ENCODE peak calls at places on chromosomes 6 and 20, in five cellular contexts. One of them, this sample, is unnamed.
A peak's percentile ranks its signal among the peaks of the same experiment; 100 is the strongest.

GRCh38 chr6:160454303-160454702 is 106.1 kb downstream of the SLC22A3 start:
- DNase-seq in fibroblast of lung: no peak
- DNase-seq in adrenal gland: no peak
- DNase-seq in BE2C: no peak
- DNase-seq in heart left ventricle: no peak
- DNase-seq in this sample: no peak

GRCh38 chr20:19565721-19566120 is 192.3 kb upstream of the RIN2 start:
- DNase-seq in fibroblast of lung: no peak
- DNase-seq in adrenal gland: no peak
- DNase-seq in BE2C: no peak
- DNase-seq in heart left ventricle: no peak
- DNase-seq in this sample: no peak

GRCh38 chr20:34708621-34709043 is 4.5 kb downstream of the TP53INP2 start:
- DNase-seq in fibroblast of lung: peak; percentile 12
- DNase-seq in adrenal gland: peak; percentile 49
- DNase-seq in BE2C: peak; percentile 72
- DNase-seq in heart left ventricle: peak; percentile 75
- DNase-seq in this sample: peak; percentile 69

GRCh38 chr6:35665573-35665972 is 23.1 kb downstream of the FKBP5 start:
- DNase-seq in fibroblast of lung: no peak
- DNase-seq in adrenal gland: no peak
- DNase-seq in BE2C: no peak
- DNase-seq in heart left ventricle: no peak
- DNase-seq in this sample: no peak

GRCh38 chr6:143762126-143762525 is 81.0 kb upstream of the LTV1 start:
- DNase-seq in fibroblast of lung: no peak
- DNase-seq in adrenal gland: no peak
- DNase-seq in BE2C: no peak
- DNase-seq in heart left ventricle: no peak
- DNase-seq in this sample: no peak

GRCh38 chr6:26031151-26031594 is 56.1 kb upstream of the HFE start:
- DNase-seq in fibroblast of lung: peak; percentile 19
- DNase-seq in adrenal gland: no peak
- DNase-seq in BE2C: no peak
- DNase-seq in heart left ventricle: no peak
- DNase-seq in this sample: no peak

GRCh38 chr6:28742668-28743270 is 181.0 kb downstream of the TRIM27 start:
- DNase-seq in fibroblast of lung: peak; percentile 58
- DNase-seq in adrenal gland: no peak
- DNase-seq in BE2C: peak; percentile 59
- DNase-seq in heart left ventricle: no peak
- DNase-seq in this sample: no peak

GRCh38 chr20:13650474-13650873 is 11.7 kb upstream of the TASP1 start:
- DNase-seq in fibroblast of lung: no peak
- DNase-seq in adrenal gland: no peak
- DNase-seq in BE2C: no peak
- DNase-seq in heart left ventricle: no peak
- DNase-seq in this sample: no peak

GRCh38 chr20:36273414-36274247 is 32.5 kb upstream of the DLGAP4 start:
- DNase-seq in fibroblast of lung: peak; percentile 4
- DNase-seq in adrenal gland: no peak
- DNase-seq in BE2C: no peak
- DNase-seq in heart left ventricle: no peak
- DNase-seq in this sample: no peak

GRCh38 chr6:130969807-130970491 is 93.1 kb downstream of the EPB41L2 start:
- DNase-seq in fibroblast of lung: no peak
- DNase-seq in adrenal gland: peak; percentile 36
- DNase-seq in BE2C: no peak
- DNase-seq in heart left ventricle: no peak
- DNase-seq in this sample: no peak

GRCh38 chr6:43436577-43437282 is 9.4 kb downstream of the ABCC10 start:
- DNase-seq in fibroblast of lung: peak; percentile 70
- DNase-seq in adrenal gland: peak; percentile 33
- DNase-seq in BE2C: no peak
- DNase-seq in heart left ventricle: no peak
- DNase-seq in this sample: no peak

GRCh38 chr20:25570148-25570530 is 15.2 kb downstream of the NINL start:
- DNase-seq in fibroblast of lung: no peak
- DNase-seq in adrenal gland: no peak
- DNase-seq in BE2C: no peak
- DNase-seq in heart left ventricle: no peak
- DNase-seq in this sample: no peak

GRCh38 chr6:29629571-29629970 is 3.4 kb downstream of the GABBR1 start:
- DNase-seq in fibroblast of lung: no peak
- DNase-seq in adrenal gland: no peak
- DNase-seq in BE2C: no peak
- DNase-seq in heart left ventricle: no peak
- DNase-seq in this sample: no peak

GRCh38 chr20:9177278-9177677 is 108.4 kb downstream of the PLCB4 start:
- DNase-seq in fibroblast of lung: no peak
- DNase-seq in adrenal gland: no peak
- DNase-seq in BE2C: no peak
- DNase-seq in heart left ventricle: no peak
- DNase-seq in this sample: no peak

GRCh38 chr6:42010185-42010872 is 40.0 kb upstream of the TAF8 start:
- DNase-seq in fibroblast of lung: no peak
- DNase-seq in adrenal gland: no peak
- DNase-seq in BE2C: no peak
- DNase-seq in heart left ventricle: no peak
- DNase-seq in this sample: no peak

GRCh38 chr6:102381203-102381602 is 987.7 kb downstream of the GRIK2 start:
- DNase-seq in fibroblast of lung: no peak
- DNase-seq in adrenal gland: no peak
- DNase-seq in BE2C: no peak
- DNase-seq in heart left ventricle: no peak
- DNase-seq in this sample: no peak

GRCh38 chr6:170149681-170150589 is 140.9 kb downstream of the DLL1 start:
- DNase-seq in fibroblast of lung: no peak
- DNase-seq in adrenal gland: no peak
- DNase-seq in BE2C: peak; percentile 3
- DNase-seq in heart left ventricle: no peak
- DNase-seq in this sample: peak; percentile 58

GRCh38 chr6:87276624-87277023 is 45.8 kb upstream of the SMIM8 start:
- DNase-seq in fibroblast of lung: no peak
- DNase-seq in adrenal gland: no peak
- DNase-seq in BE2C: no peak
- DNase-seq in heart left ventricle: no peak
- DNase-seq in this sample: no peak

GRCh38 chr20:11098888-11099287 is 425.1 kb upstream of the JAG1 start:
- DNase-seq in fibroblast of lung: no peak
- DNase-seq in adrenal gland: no peak
- DNase-seq in BE2C: no peak
- DNase-seq in heart left ventricle: no peak
- DNase-seq in this sample: no peak

GRCh38 chr6:125546827-125547226 is 202.6 kb upstream of the HEY2 start:
- DNase-seq in fibroblast of lung: no peak
- DNase-seq in adrenal gland: no peak
- DNase-seq in BE2C: no peak
- DNase-seq in heart left ventricle: no peak
- DNase-seq in this sample: no peak

GRCh38 chr6:132153221-132153896 is 202.2 kb upstream of the CCN2 start:
- DNase-seq in fibroblast of lung: peak; percentile 95
- DNase-seq in adrenal gland: no peak
- DNase-seq in BE2C: no peak
- DNase-seq in heart left ventricle: no peak
- DNase-seq in this sample: no peak

GRCh38 chr20:52105045-52105572 is 86.5 kb downstream of the ZFP64 start:
- DNase-seq in fibroblast of lung: peak; percentile 54
- DNase-seq in adrenal gland: peak; percentile 19
- DNase-seq in BE2C: peak; percentile 63
- DNase-seq in heart left ventricle: no peak
- DNase-seq in this sample: peak; percentile 83

DNA sequence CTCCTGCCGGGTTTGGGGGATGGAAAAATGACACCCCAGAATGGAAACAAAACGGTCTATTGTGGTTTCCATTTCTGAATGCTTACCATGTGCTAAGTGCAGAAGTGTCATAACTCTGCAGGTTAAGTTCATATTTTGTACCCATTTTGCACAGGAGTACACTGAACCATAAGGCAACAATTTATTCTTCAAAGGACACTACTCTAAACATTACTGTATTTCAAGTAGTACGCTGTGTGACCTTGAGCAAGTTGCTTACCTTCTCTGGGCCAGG is 9.8 kb upstream of the ID1 start:
- DNase-seq in fibroblast of lung: no peak
- DNase-seq in adrenal gland: no peak
- DNase-seq in BE2C: no peak
- DNase-seq in heart left ventricle: no peak
- DNase-seq in this sample: no peak
- H3K4me1 ChIP-seq in fibroblast of lung: peaks cover 27% of the 10 kb centered on the region
- H3K4me1 ChIP-seq in adrenal gland: peaks cover 8% of the 10 kb centered on the region
- H3K4me1 ChIP-seq in BE2C: peaks cover 11% of the 10 kb centered on the region
- H3K4me1 ChIP-seq in heart left ventricle: peaks cover 32% of the 10 kb centered on the region
- H3K4me1 ChIP-seq in this sample: peaks cover 35% of the 10 kb centered on the region

DNA sequence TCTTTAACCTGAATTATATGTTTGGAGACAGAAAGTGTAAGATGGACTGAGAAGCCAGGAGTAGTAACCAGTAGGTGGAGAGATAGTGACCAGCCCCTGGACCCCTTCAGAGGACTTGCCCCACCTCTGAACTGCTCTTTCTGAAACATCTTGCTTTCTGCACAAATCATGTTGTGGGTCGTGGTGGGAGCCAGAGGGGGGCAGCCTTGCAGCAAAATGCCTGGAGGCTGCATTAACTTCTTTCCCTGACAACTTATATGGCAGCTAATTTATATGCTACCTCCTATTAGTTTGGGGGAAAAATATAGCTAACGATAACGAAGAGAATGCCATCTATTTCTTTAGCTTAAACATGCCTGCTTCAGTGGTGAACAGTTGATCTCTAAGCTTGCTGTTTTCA is 859.8 kb downstream of the MAFB start:
- DNase-seq in fibroblast of lung: peak; percentile 40
- DNase-seq in adrenal gland: no peak
- DNase-seq in BE2C: no peak
- DNase-seq in heart left ventricle: no peak
- DNase-seq in this sample: no peak
- H3K4me3 ChIP-seq in fibroblast of lung: no peak overlapping the region
- H3K4me3 ChIP-seq in adrenal gland: no peak overlapping the region
- H3K4me3 ChIP-seq in BE2C: no peak overlapping the region
- H3K4me3 ChIP-seq in heart left ventricle: no peak overlapping the region
- H3K4me3 ChIP-seq in this sample: no peak overlapping the region

GRCh38 chr20:50191566-50192363 is 1.1 kb downstream of the CEBPB start:
- DNase-seq in fibroblast of lung: peak; percentile 60
- DNase-seq in adrenal gland: peak; percentile 69
- DNase-seq in BE2C: peak; percentile 77
- DNase-seq in heart left ventricle: peak; percentile 80
- DNase-seq in this sample: peak; percentile 94
- TF ChIP-seq CTCF in fibroblast of lung: no peak
- TF ChIP-seq CTCF in adrenal gland: peak; percentile 19
- TF ChIP-seq CTCF in BE2C: peak; percentile 30
- TF ChIP-seq CTCF in heart left ventricle: peak; percentile 45
- TF ChIP-seq CTCF in this sample: peak; percentile 66

DNA sequence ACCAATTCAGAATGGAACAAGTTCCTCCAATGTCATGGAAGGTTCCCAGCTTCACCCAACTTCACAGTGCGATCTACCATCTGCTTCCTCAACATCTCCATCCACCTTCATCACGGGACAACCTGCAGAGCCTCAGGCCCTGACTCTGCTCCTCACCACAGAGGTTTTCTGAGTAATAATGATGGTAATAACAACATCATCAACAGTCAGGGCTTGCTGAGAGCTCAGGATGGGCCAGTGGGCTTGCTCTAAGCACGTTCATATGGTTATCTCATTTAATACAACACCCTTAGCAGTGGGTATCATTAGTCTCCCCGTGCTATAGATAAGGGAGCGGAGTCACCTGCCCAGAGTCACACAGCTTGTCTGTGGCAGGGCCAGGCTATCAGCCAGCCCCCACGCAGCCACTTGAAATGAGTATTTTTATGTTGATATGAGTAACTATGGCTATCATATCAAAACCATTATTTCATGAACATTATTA is 38.6 kb downstream of the PREX1 start:
- DNase-seq in fibroblast of lung: no peak
- DNase-seq in adrenal gland: no peak
- DNase-seq in BE2C: no peak
- DNase-seq in heart left ventricle: no peak
- DNase-seq in this sample: no peak
- H3K4me1 ChIP-seq in fibroblast of lung: peaks cover 2% of the 10 kb centered on the region
- H3K4me1 ChIP-seq in adrenal gland: peaks cover 29% of the 10 kb centered on the region
- H3K4me1 ChIP-seq in BE2C: no peaks in the 10 kb centered on the region
- H3K4me1 ChIP-seq in heart left ventricle: peaks cover 26% of the 10 kb centered on the region
- H3K4me1 ChIP-seq in this sample: peaks cover 36% of the 10 kb centered on the region

GRCh38 chr20:4295226-4295625 is 279.9 kb upstream of the RNF24 start:
- DNase-seq in fibroblast of lung: no peak
- DNase-seq in adrenal gland: no peak
- DNase-seq in BE2C: no peak
- DNase-seq in heart left ventricle: no peak
- DNase-seq in this sample: no peak

GRCh38 chr20:4300401-4300800 is 285.0 kb upstream of the RNF24 start:
- DNase-seq in fibroblast of lung: no peak
- DNase-seq in adrenal gland: no peak
- DNase-seq in BE2C: no peak
- DNase-seq in heart left ventricle: no peak
- DNase-seq in this sample: no peak

GRCh38 chr20:4299773-4300172 is 284.4 kb upstream of the RNF24 start:
- DNase-seq in fibroblast of lung: no peak
- DNase-seq in adrenal gland: no peak
- DNase-seq in BE2C: no peak
- DNase-seq in heart left ventricle: no peak
- DNase-seq in this sample: no peak

GRCh38 chr20:4299250-4299649 is 283.9 kb upstream of the RNF24 start:
- DNase-seq in fibroblast of lung: no peak
- DNase-seq in adrenal gland: no peak
- DNase-seq in BE2C: no peak
- DNase-seq in heart left ventricle: no peak
- DNase-seq in this sample: no peak

GRCh38 chr20:4297141-4297826 is 281.9 kb upstream of the RNF24 start:
- DNase-seq in fibroblast of lung: peak; percentile 32
- DNase-seq in adrenal gland: no peak
- DNase-seq in BE2C: no peak
- DNase-seq in heart left ventricle: no peak
- DNase-seq in this sample: peak; percentile 22
- H3K4me3 ChIP-seq in fibroblast of lung: no peak overlapping the region
- H3K4me3 ChIP-seq in adrenal gland: no peak overlapping the region
- H3K4me3 ChIP-seq in BE2C: no peak overlapping the region
- H3K4me3 ChIP-seq in heart left ventricle: no peak overlapping the region
- H3K4me3 ChIP-seq in this sample: no peak overlapping the region

GRCh38 chr6:10719386-10720228 is 3.3 kb upstream of the TMEM14C start:
- DNase-seq in fibroblast of lung: no peak
- DNase-seq in adrenal gland: peak; percentile 27
- DNase-seq in BE2C: peak; percentile 15
- DNase-seq in heart left ventricle: peak; percentile 66
- DNase-seq in this sample: no peak
- TF ChIP-seq CTCF in fibroblast of lung: no peak
- TF ChIP-seq CTCF in adrenal gland: no peak
- TF ChIP-seq CTCF in BE2C: no peak
- TF ChIP-seq CTCF in heart left ventricle: no peak
- TF ChIP-seq CTCF in this sample: no peak

This sample was measured in upper lobe of left lung.